ENCODE peak calls at places on chromosome X, in four cellular contexts. R is stimulated activated CD4-positive, alpha-beta T cell treated with anti-CD3 and anti-CD28 coated beads, Interleukin-15, amount 100 ng/mL, for 48 hours; X is D341Med; F is left cardiac atrium. O is an unnamed sample.

GRCh38 chrX:34381241-34381640 is 249.1 kb upstream of the FAM47A start:
- DNase-seq in R (no peak), X (no peak), F (no peak), O (no peak)

GRCh38 chrX:42686706-42687105 is 91.3 kb downstream of the PPP1R2C start:
- DNase-seq in R (no peak), X (no peak), F (no peak), O (no peak)

GRCh38 chrX:66019974-66020373 is 19.9 kb downstream of the VSIG4 start:
- DNase-seq in R (no peak), X (no peak), F (no peak), O (no peak)

GRCh38 chrX:141278306-141278705 is 36.0 kb upstream of the SPANXC start:
- DNase-seq in R (no peak), X (peak; percentile 33), F (no peak), O (no peak)

GRCh38 chrX:153648358-153649177 is 1.6 kb downstream of the DUSP9 start:
- DNase-seq in R (no peak), X (peak; percentile 3), F (peak; percentile 2), O (no peak)

GRCh38 chrX:150730719-150731118 is 37.5 kb downstream of the MTMR1 start:
- DNase-seq in R (no peak), X (no peak), F (no peak), O (no peak)

GRCh38 chrX:31213941-31214340 is 142.1 kb upstream of the FTHL17 start:
- DNase-seq in R (no peak), X (peak; percentile 34), F (no peak), O (no peak)

GRCh38 chrX:53458082-53458481 is 23.9 kb upstream of the HSD17B10 start:
- DNase-seq in R (no peak), X (no peak), F (no peak), O (no peak)

GRCh38 chrX:11670316-11670715 is 4.6 kb upstream of the ARHGAP6 start:
- DNase-seq in R (no peak), X (no peak), F (no peak), O (no peak)

GRCh38 chrX:78659955-78660354 is 827 bp upstream of the RTL3 start:
- DNase-seq in R (no peak), X (no peak), F (no peak), O (no peak)

GRCh38 chrX:10577863-10578262 is 42.5 kb downstream of the MID1 start:
- DNase-seq in R (no peak), X (no peak), F (no peak), O (no peak)

GRCh38 chrX:130702867-130703707 is 199.9 kb downstream of the ENOX2 start:
- DNase-seq in R (no peak), X (no peak), F (no peak), O (no peak)

GRCh38 chrX:148741441-148741840 is 241.0 kb downstream of the AFF2 start:
- DNase-seq in R (no peak), X (no peak), F (no peak), O (no peak)

GRCh38 chrX:147962476-147962875 is 18.7 kb upstream of the FMR1NB start:
- DNase-seq in R (no peak), X (no peak), F (no peak), O (no peak)

GRCh38 chrX:12153741-12154140 is 15.5 kb downstream of the FRMPD4 start:
- DNase-seq in R (no peak), X (no peak), F (no peak), O (no peak)

GRCh38 chrX:41336447-41336846 is 2.5 kb downstream of the DDX3X start:
- DNase-seq in R (no peak), X (no peak), F (no peak), O (no peak)

GRCh38 chrX:110087485-110088356 is 84.8 kb downstream of the TMEM164 start:
- DNase-seq in R (no peak), X (no peak), F (no peak), O (no peak)

GRCh38 chrX:106875151-106875550 is 28.0 kb downstream of the RIPPLY1 start:
- DNase-seq in R (no peak), X (no peak), F (no peak), O (no peak)

GRCh38 chrX:54358424-54359211 is 772 bp upstream of the WNK3 start:
- DNase-seq in R (peak; percentile 15), X (peak; percentile 10), F (peak; percentile 65), O (no peak)

GRCh38 chrX:44946771-44947170 is 73.8 kb downstream of the KDM6A start:
- DNase-seq in R (no peak), X (no peak), F (no peak), O (no peak)

GRCh38 chrX:119474615-119475388 is 6.6 kb downstream of the SLC25A5 start:
- DNase-seq in R (no peak), X (no peak), F (no peak), O (no peak)

GRCh38 chrX:48688531-48689142 is 5.0 kb downstream of the WAS start:
- DNase-seq in R (no peak), X (no peak), F (no peak), O (no peak)

GRCh38 chrX:71846429-71846828 is 64.2 kb upstream of the NHSL2 start:
- DNase-seq in R (no peak), X (no peak), F (no peak), O (no peak)

GRCh38 chrX:38879631-38880220 is 78.5 kb downstream of the MID1IP1 start:
- DNase-seq in R (no peak), X (no peak), F (no peak), O (no peak)

GRCh38 chrX:149567621-149568417 is 18.1 kb upstream of the HSFX3 start:
- DNase-seq in R (no peak), X (no peak), F (no peak), O (no peak)

GRCh38 chrX:110055616-110056015 is 52.7 kb downstream of the TMEM164 start:
- DNase-seq in R (no peak), X (no peak), F (no peak), O (no peak)

GRCh38 chrX:47446431-47446830 is 36.6 kb downstream of the ZNF41 start:
- DNase-seq in R (no peak), X (no peak), F (no peak), O (no peak)

GRCh38 chrX:72054776-72055495 is 76.8 kb downstream of the RTL5 start:
- DNase-seq in R (no peak), X (no peak), F (no peak), O (no peak)

GRCh38 chrX:2627272-2627867 is 63.7 kb upstream of the CD99 start:
- DNase-seq in R (peak; percentile 33), X (peak; percentile 54), F (no peak), O (no peak)

O was measured in GM12864.